ENCODE peak calls at places on chromosomes 11 and 22, in four cellular contexts. Q is AG04450; A is EL; L is activated CD8-positive, alpha-beta memory T cell treated with anti-CD3 and anti-CD28 coated beads for 1 hour. I is an unnamed sample.

GRCh38 chr22:39956932-39957664 is 3.1 kb upstream of the TMA7B start:
- DNase-seq in L (no peak), A (no peak), Q (no peak), I (no peak)

GRCh38 chr11:118434123-118434552 is 2.2 kb upstream of the KMT2A start:
- DNase-seq in L (no peak), A (no peak), Q (no peak), I (no peak)

GRCh38 chr11:118632577-118633318 is 25.3 kb downstream of the PHLDB1 start:
- DNase-seq in L (no peak), Q (no peak), A (no peak), I (no peak)

GRCh38 chr22:27405672-27406388 is 395.7 kb downstream of the MN1 start:
- DNase-seq in A (peak; percentile 53), L (no peak), Q (no peak), I (no peak)

GRCh38 chr11:129440028-129440630 is 64.5 kb downstream of the BARX2 start:
- DNase-seq in A (no peak), L (no peak), Q (no peak), I (no peak)

GRCh38 chr11:112343368-112344039 is 82.8 kb upstream of the PLET1 start:
- DNase-seq in Q (no peak), A (no peak), L (no peak), I (no peak)

GRCh38 chr11:36333468-36333867 is 37.4 kb downstream of the PRR5L start:
- DNase-seq in Q (no peak), A (peak; percentile 49), L (no peak), I (no peak)

GRCh38 chr11:103338621-103339484 is 229.6 kb downstream of the DYNC2H1 start:
- DNase-seq in A (peak; percentile 53), Q (no peak), L (no peak), I (no peak)

GRCh38 chr11:43842021-43842420 is 38.6 kb upstream of the ALKBH3 start:
- DNase-seq in L (no peak), A (no peak), Q (no peak), I (no peak)

GRCh38 chr11:33319965-33320813 is 63.0 kb downstream of the HIPK3 start:
- DNase-seq in Q (no peak), A (no peak), L (no peak), I (no peak)

GRCh38 chr11:2406476-2406875 is 5.9 kb downstream of the TSSC4 start:
- DNase-seq in L (no peak), A (no peak), Q (no peak), I (no peak)

GRCh38 chr22:49365191-49365837 is 462.4 kb downstream of the BRD1 start:
- DNase-seq in L (no peak), A (no peak), Q (no peak), I (no peak)

GRCh38 chr22:28034760-28035401 is 115.8 kb upstream of the PITPNB start:
- DNase-seq in L (no peak), A (peak; percentile 53), Q (no peak), I (no peak)

GRCh38 chr11:118572914-118573550 is 823 bp downstream of the ARCN1 start:
- DNase-seq in A (peak; percentile 55), L (no peak), Q (no peak), I (no peak)

GRCh38 chr11:10926801-10927200 is 68.9 kb upstream of the ZBED5 start:
- DNase-seq in A (peak; percentile 77), L (no peak), Q (no peak), I (no peak)

GRCh38 chr22:30640839-30641430 is 5.4 kb downstream of the SLC35E4 start:
- DNase-seq in A (no peak), L (no peak), Q (no peak), I (no peak)

GRCh38 chr11:2702771-2703486 is 3.1 kb upstream of the KCNQ1OT1 start:
- DNase-seq in L (no peak), A (no peak), Q (no peak), I (no peak)

GRCh38 chr22:21451545-21452520 is 15.4 kb upstream of the TMEM191C start:
- DNase-seq in L (no peak), Q (no peak), A (no peak), I (no peak)

GRCh38 chr11:109864161-109864661 is 229.0 kb upstream of the ZC3H12C start:
- DNase-seq in Q (no peak), A (peak; percentile 60), L (no peak), I (no peak)

GRCh38 chr22:30176431-30176830 is 70.1 kb downstream of the LIF start:
- DNase-seq in Q (no peak), A (no peak), L (no peak), I (no peak)

GRCh38 chr22:45006873-45007246 is 2.9 kb downstream of the PHF21B start:
- DNase-seq in A (no peak), Q (no peak), L (no peak), I (no peak)